ENCODE peak calls at places on chromosomes 6 and 20, in four cellular contexts. One of them, this sample, is unnamed.

GRCh38 chr6:125165256-125165655 is 11.7 kb downstream of the TPD52L1 start:
- DNase-seq in GM12878: no peak
- DNase-seq in K562: no peak
- DNase-seq in HepG2: no peak
- DNase-seq in this sample: no peak

GRCh38 chr6:151018035-151018434 is 152.5 kb downstream of the MTHFD1L start:
- DNase-seq in GM12878: no peak
- DNase-seq in K562: no peak
- DNase-seq in HepG2: no peak
- DNase-seq in this sample: no peak

GRCh38 chr6:78523622-78524021 is 343.7 kb upstream of the IRAK1BP1 start:
- DNase-seq in GM12878: no peak
- DNase-seq in K562: no peak
- DNase-seq in HepG2: no peak
- DNase-seq in this sample: no peak

GRCh38 chr20:57905448-57905847 is 195.6 kb upstream of the PMEPA1 start:
- DNase-seq in GM12878: no peak
- DNase-seq in K562: no peak
- DNase-seq in HepG2: no peak
- DNase-seq in this sample: no peak

GRCh38 chr6:61562098-61562497 is 723.9 kb downstream of the KHDRBS2 start:
- DNase-seq in GM12878: no peak
- DNase-seq in K562: no peak
- DNase-seq in HepG2: no peak
- DNase-seq in this sample: no peak

GRCh38 chr20:6008254-6008653 is 45.6 kb downstream of the LRRN4 start:
- DNase-seq in GM12878: no peak
- DNase-seq in K562: no peak
- DNase-seq in HepG2: peak; percentile 86
- DNase-seq in this sample: no peak

GRCh38 chr6:168314948-168315347 is 4.6 kb downstream of the DACT2 start:
- DNase-seq in GM12878: no peak
- DNase-seq in K562: no peak
- DNase-seq in HepG2: no peak
- DNase-seq in this sample: no peak

GRCh38 chr6:158684311-158684710 is 34.5 kb downstream of the SYTL3 start:
- DNase-seq in GM12878: no peak
- DNase-seq in K562: no peak
- DNase-seq in HepG2: no peak
- DNase-seq in this sample: no peak

GRCh38 chr20:59835057-59835447 is 98.4 kb downstream of the SYCP2 start:
- DNase-seq in GM12878: no peak
- DNase-seq in K562: no peak
- DNase-seq in HepG2: no peak
- DNase-seq in this sample: no peak

GRCh38 chr6:81088133-81088532 is 664.3 kb downstream of the TENT5A start:
- DNase-seq in GM12878: no peak
- DNase-seq in K562: no peak
- DNase-seq in HepG2: no peak
- DNase-seq in this sample: no peak

GRCh38 chr6:44629636-44630035 is 242.1 kb downstream of the CDC5L start:
- DNase-seq in GM12878: no peak
- DNase-seq in K562: no peak
- DNase-seq in HepG2: no peak
- DNase-seq in this sample: no peak

GRCh38 chr6:44634321-44634720 is 246.8 kb downstream of the CDC5L start:
- DNase-seq in GM12878: no peak
- DNase-seq in K562: no peak
- DNase-seq in HepG2: no peak
- DNase-seq in this sample: no peak

GRCh38 chr6:44630125-44631028 is 242.9 kb downstream of the CDC5L start:
- DNase-seq in GM12878: no peak
- DNase-seq in K562: peak; percentile 73
- DNase-seq in HepG2: peak; percentile 30
- DNase-seq in this sample: peak; percentile 86

GRCh38 chr6:44635486-44635885 is 248.0 kb downstream of the CDC5L start:
- DNase-seq in GM12878: no peak
- DNase-seq in K562: no peak
- DNase-seq in HepG2: no peak
- DNase-seq in this sample: no peak

GRCh38 chr6:44631968-44632367 is 244.5 kb downstream of the CDC5L start:
- DNase-seq in GM12878: no peak
- DNase-seq in K562: no peak
- DNase-seq in HepG2: no peak
- DNase-seq in this sample: no peak
- H2AFZ ChIP-seq in GM12878: no peak overlapping the region
- H2AFZ ChIP-seq in K562: no peak overlapping the region
- H2AFZ ChIP-seq in HepG2: no peak overlapping the region
- H2AFZ ChIP-seq in this sample: no peak overlapping the region

GRCh38 chr6:41733349-41733706 is 2.1 kb downstream of the TFEB start:
- DNase-seq in GM12878: no peak
- DNase-seq in K562: no peak
- DNase-seq in HepG2: no peak
- DNase-seq in this sample: no peak
- TF ChIP-seq JUNB in GM12878: no peak
- TF ChIP-seq JUNB in K562: no peak
- TF ChIP-seq JUNB in HepG2: no peak
- TF ChIP-seq JUNB in this sample: no peak

GRCh38 chr20:11843289-11843688 is 74.4 kb upstream of the BTBD3 start:
- DNase-seq in GM12878: no peak
- DNase-seq in K562: no peak
- DNase-seq in HepG2: no peak
- DNase-seq in this sample: no peak

GRCh38 chr20:11841972-11842461 is 75.7 kb upstream of the BTBD3 start:
- DNase-seq in GM12878: no peak
- DNase-seq in K562: no peak
- DNase-seq in HepG2: no peak
- DNase-seq in this sample: no peak

GRCh38 chr20:11845311-11845710 is 72.4 kb upstream of the BTBD3 start:
- DNase-seq in GM12878: no peak
- DNase-seq in K562: no peak
- DNase-seq in HepG2: no peak
- DNase-seq in this sample: no peak

GRCh38 chr20:11846131-11846530 is 71.6 kb upstream of the BTBD3 start:
- DNase-seq in GM12878: no peak
- DNase-seq in K562: no peak
- DNase-seq in HepG2: no peak
- DNase-seq in this sample: no peak

GRCh38 chr20:11844691-11845090 is 73.0 kb upstream of the BTBD3 start:
- DNase-seq in GM12878: no peak
- DNase-seq in K562: no peak
- DNase-seq in HepG2: no peak
- DNase-seq in this sample: no peak
- H2AFZ ChIP-seq in GM12878: no peak overlapping the region
- H2AFZ ChIP-seq in K562: no peak overlapping the region
- H2AFZ ChIP-seq in HepG2: no peak overlapping the region
- H2AFZ ChIP-seq in this sample: no peak overlapping the region

GRCh38 chr6:156948807-156949206 is 171.6 kb downstream of the ARID1B start:
- DNase-seq in GM12878: no peak
- DNase-seq in K562: no peak
- DNase-seq in HepG2: no peak
- DNase-seq in this sample: no peak
- TF ChIP-seq JUNB in GM12878: no peak
- TF ChIP-seq JUNB in K562: no peak
- TF ChIP-seq JUNB in HepG2: no peak
- TF ChIP-seq JUNB in this sample: no peak

GRCh38 chr20:24772667-24773066 is 176.4 kb upstream of the CST7 start:
- DNase-seq in GM12878: no peak
- DNase-seq in K562: no peak
- DNase-seq in HepG2: no peak
- DNase-seq in this sample: no peak

GRCh38 chr20:24771651-24772061 is 177.4 kb upstream of the CST7 start:
- DNase-seq in GM12878: no peak
- DNase-seq in K562: no peak
- DNase-seq in HepG2: no peak
- DNase-seq in this sample: no peak

GRCh38 chr20:24775966-24776365 is 173.1 kb upstream of the CST7 start:
- DNase-seq in GM12878: no peak
- DNase-seq in K562: no peak
- DNase-seq in HepG2: no peak
- DNase-seq in this sample: no peak

GRCh38 chr20:24773168-24773567 is 175.9 kb upstream of the CST7 start:
- DNase-seq in GM12878: no peak
- DNase-seq in K562: no peak
- DNase-seq in HepG2: no peak
- DNase-seq in this sample: no peak

DNA sequence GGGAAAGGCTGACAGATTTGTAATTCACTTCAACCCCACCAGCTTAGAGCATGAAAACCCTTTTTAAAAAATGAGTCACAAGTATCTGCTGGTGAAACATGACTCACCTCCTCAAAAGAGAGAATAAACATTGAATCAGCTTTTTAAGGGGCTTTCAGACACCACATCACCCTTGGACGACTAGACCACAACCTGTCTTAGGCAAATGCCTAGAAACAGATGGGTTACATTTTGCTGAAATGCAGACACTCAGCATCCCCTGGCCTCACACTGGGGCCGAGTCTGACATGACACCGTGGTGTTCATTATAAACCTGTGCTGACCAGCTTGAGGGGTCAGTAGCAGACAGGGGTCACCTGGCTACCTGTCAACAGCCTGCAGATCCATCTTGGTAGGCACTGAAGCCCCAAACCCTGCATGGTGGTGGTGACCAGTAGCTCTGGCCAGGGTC is 175.3 kb upstream of the CST7 start:
- DNase-seq in GM12878: peak; percentile 15
- DNase-seq in K562: no peak
- DNase-seq in HepG2: no peak
- DNase-seq in this sample: no peak
- H2AFZ ChIP-seq in GM12878: no peak overlapping the region
- H2AFZ ChIP-seq in K562: no peak overlapping the region
- H2AFZ ChIP-seq in HepG2: no peak overlapping the region
- H2AFZ ChIP-seq in this sample: no peak overlapping the region

DNA sequence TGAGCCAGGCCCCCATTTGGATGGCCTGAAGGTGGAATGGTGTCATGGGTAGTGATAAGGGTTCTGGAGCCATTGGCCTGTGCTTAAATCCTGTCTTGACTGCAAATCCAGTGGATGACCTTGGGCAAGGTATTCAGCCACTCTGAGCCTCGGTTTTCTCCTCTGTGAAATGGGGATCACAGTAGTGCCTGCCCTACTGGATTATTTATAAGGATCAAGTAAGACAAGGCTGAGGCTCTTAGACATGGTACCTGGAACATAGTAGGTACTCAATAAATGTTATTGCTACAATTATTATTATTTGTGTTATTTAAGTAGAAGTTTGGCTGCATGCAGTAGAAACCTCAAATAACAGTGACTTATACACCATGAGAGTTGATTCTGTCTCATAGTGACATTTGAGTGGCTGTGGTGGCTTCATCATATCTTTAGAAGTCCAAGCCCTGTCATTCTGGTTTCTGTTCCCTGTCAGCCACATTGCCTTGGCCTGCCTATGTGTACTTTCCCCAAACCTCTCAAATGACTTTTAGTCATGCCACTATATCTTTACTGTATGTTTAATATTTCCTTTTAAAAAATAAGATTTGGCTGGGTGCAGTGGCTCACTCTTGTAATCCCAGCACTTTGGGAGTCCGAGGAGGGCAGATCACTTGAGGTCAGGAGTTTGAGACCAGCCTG is 37.6 kb upstream of the CHMP4B start:
- DNase-seq in GM12878: peak; percentile 85
- DNase-seq in K562: no peak
- DNase-seq in HepG2: no peak
- DNase-seq in this sample: no peak
- TF ChIP-seq JUNB in GM12878: peak; percentile 59
- TF ChIP-seq JUNB in K562: no peak
- TF ChIP-seq JUNB in HepG2: no peak
- TF ChIP-seq JUNB in this sample: no peak

GRCh38 chr6:148398686-148399085 is 56.0 kb downstream of the SASH1 start:
- DNase-seq in GM12878: no peak
- DNase-seq in K562: no peak
- DNase-seq in HepG2: no peak
- DNase-seq in this sample: no peak
- H2AFZ ChIP-seq in GM12878: no peak overlapping the region
- H2AFZ ChIP-seq in K562: no peak overlapping the region
- H2AFZ ChIP-seq in HepG2: no peak overlapping the region
- H2AFZ ChIP-seq in this sample: no peak overlapping the region

GRCh38 chr6:56862415-56863175 is 92.3 kb upstream of the BEND6 start:
- DNase-seq in GM12878: no peak
- DNase-seq in K562: no peak
- DNase-seq in HepG2: no peak
- DNase-seq in this sample: no peak

GRCh38 chr6:56863366-56863765 is 91.5 kb upstream of the BEND6 start:
- DNase-seq in GM12878: no peak
- DNase-seq in K562: no peak
- DNase-seq in HepG2: peak; percentile 49
- DNase-seq in this sample: no peak

GRCh38 chr6:56866917-56867522 is 87.9 kb upstream of the BEND6 start:
- DNase-seq in GM12878: no peak
- DNase-seq in K562: no peak
- DNase-seq in HepG2: no peak
- DNase-seq in this sample: no peak

GRCh38 chr6:56865081-56865875 is 89.6 kb upstream of the BEND6 start:
- DNase-seq in GM12878: no peak
- DNase-seq in K562: no peak
- DNase-seq in HepG2: no peak
- DNase-seq in this sample: no peak

DNA sequence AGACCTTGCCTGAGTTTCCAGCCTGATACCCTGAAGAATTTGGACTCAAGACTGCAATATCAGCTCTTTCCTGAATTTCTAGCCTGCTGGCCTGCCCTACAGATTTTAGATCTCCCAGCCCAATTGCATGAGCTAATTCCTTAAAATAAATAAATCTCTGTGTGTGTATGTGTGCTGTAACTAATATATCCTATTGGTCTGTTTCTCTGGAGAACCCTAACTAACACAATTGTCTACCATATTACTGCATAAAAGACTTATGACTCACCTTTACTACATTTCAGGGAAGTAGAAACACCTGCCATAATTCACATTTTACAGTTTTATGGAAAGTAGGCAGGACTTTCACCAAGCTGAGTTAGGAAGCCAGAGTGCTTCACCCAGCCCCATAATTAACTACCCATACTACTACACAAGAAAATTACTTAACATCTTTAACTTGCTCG is 90.7 kb upstream of the BEND6 start:
- DNase-seq in GM12878: no peak
- DNase-seq in K562: no peak
- DNase-seq in HepG2: no peak
- DNase-seq in this sample: no peak
- TF ChIP-seq JUNB in GM12878: no peak
- TF ChIP-seq JUNB in K562: no peak
- TF ChIP-seq JUNB in HepG2: no peak
- TF ChIP-seq JUNB in this sample: no peak

GRCh38 chr6:42392871-42393270 is 58.9 kb downstream of the TRERF1 start:
- DNase-seq in GM12878: no peak
- DNase-seq in K562: no peak
- DNase-seq in HepG2: no peak
- DNase-seq in this sample: no peak

GRCh38 chr6:42391441-42391840 is 60.3 kb downstream of the TRERF1 start:
- DNase-seq in GM12878: no peak
- DNase-seq in K562: no peak
- DNase-seq in HepG2: no peak
- DNase-seq in this sample: no peak

GRCh38 chr6:42388046-42388445 is 63.7 kb downstream of the TRERF1 start:
- DNase-seq in GM12878: no peak
- DNase-seq in K562: no peak
- DNase-seq in HepG2: no peak
- DNase-seq in this sample: no peak

GRCh38 chr6:42393339-42393738 is 58.4 kb downstream of the TRERF1 start:
- DNase-seq in GM12878: no peak
- DNase-seq in K562: no peak
- DNase-seq in HepG2: no peak
- DNase-seq in this sample: no peak

GRCh38 chr6:42390228-42390934 is 61.3 kb downstream of the TRERF1 start:
- DNase-seq in GM12878: no peak
- DNase-seq in K562: no peak
- DNase-seq in HepG2: no peak
- DNase-seq in this sample: no peak
- H2AFZ ChIP-seq in GM12878: peak overlapping the region; percentile 83
- H2AFZ ChIP-seq in K562: no peak overlapping the region
- H2AFZ ChIP-seq in HepG2: no peak overlapping the region
- H2AFZ ChIP-seq in this sample: no peak overlapping the region

This sample was measured in GM23338.